ENCODE peak calls at places on chromosomes 1 and 21, in seven cellular contexts. B is stomach, G is Peyer's patch, A is A549, D is IMR-90, S is prostate gland, P is heart left ventricle. L is an unnamed sample. For H3K4me1, the result is how much of the 10 kb centered on the place peaks cover.

GRCh38 chr1:199449221-199449620 is 578.3 kb upstream of the NR5A2 start:
- DNase-seq in B (no peak), G (no peak), A (no peak), D (no peak), S (no peak), P (no peak), L (no peak)

GRCh38 chr1:164794310-164794709 is 235.3 kb downstream of the PBX1 start:
- DNase-seq in B (no peak), G (no peak), A (peak), D (peak), S (peak), P (no peak), L (peak)

GRCh38 chr1:155105604-155106011 is 22.1 kb upstream of the EFNA1 start:
- DNase-seq in B (peak), G (no peak), A (no peak), D (no peak), S (no peak), P (no peak), L (peak)

GRCh38 chr1:187051618-187052232 is 223.0 kb downstream of the PLA2G4A start:
- DNase-seq in B (no peak), G (no peak), A (peak), D (peak), S (no peak), P (no peak), L (no peak)

GRCh38 chr1:109902204-109902985 is 8.3 kb upstream of the CSF1 start:
- DNase-seq in B (no peak), G (no peak), A (no peak), D (no peak), S (no peak), P (no peak), L (no peak)

GRCh38 chr1:214318356-214318755 is 37.4 kb downstream of the SMYD2 start:
- DNase-seq in B (no peak), G (no peak), A (no peak), D (no peak), S (no peak), P (no peak), L (no peak)

GRCh38 chr1:42319871-42320484 is 15.1 kb downstream of the FOXJ3 start:
- DNase-seq in B (no peak), G (peak), A (no peak), D (no peak), S (no peak), P (no peak), L (no peak)

GRCh38 chr1:27724961-27725373 is 794 bp upstream of the FAM76A start:
- DNase-seq in B (peak), G (peak), A (no peak), D (no peak), S (peak), P (peak), L (peak)

GRCh38 chr21:42655797-42656770 is 2.7 kb downstream of the PDE9A start:
- DNase-seq in B (no peak), G (no peak), A (no peak), D (no peak), S (peak), P (peak), L (peak)

GRCh38 chr1:44345187-44345775 is 9.8 kb downstream of the ERI3 start:
- DNase-seq in B (no peak), G (no peak), A (no peak), D (no peak), S (no peak), P (no peak), L (no peak)

GRCh38 chr1:20322825-20323612 is 32.3 kb downstream of the VWA5B1 start:
- DNase-seq in B (no peak), G (peak), A (no peak), D (peak), S (no peak), P (no peak), L (no peak)

GRCh38 chr1:46084553-46085448 is 47.6 kb downstream of the PIK3R3 start:
- DNase-seq in B (no peak), G (no peak), A (no peak), D (peak), S (no peak), P (no peak), L (no peak)

GRCh38 chr1:245929224-245929623 is 577.9 kb downstream of the SMYD3 start:
- DNase-seq in B (no peak), G (no peak), A (no peak), D (no peak), S (no peak), P (no peak), L (no peak)

GRCh38 chr1:11538886-11539285 is 59.9 kb downstream of the DISP3 start:
- DNase-seq in B (no peak), G (no peak), A (no peak), D (no peak), S (no peak), P (no peak), L (no peak)

GRCh38 chr1:32981003-32981909 is 16.6 kb upstream of the RNF19B start:
- DNase-seq in B (peak), G (peak), A (peak), D (peak), S (peak), P (no peak), L (no peak)

GRCh38 chr1:10659218-10659617 is 137.2 kb downstream of the CASZ1 start:
- DNase-seq in B (no peak), G (no peak), A (no peak), D (no peak), S (no peak), P (no peak), L (no peak)

GRCh38 chr1:225735252-225736149 is 42.1 kb upstream of the SRP9 start:
- DNase-seq in B (peak), G (peak), A (peak), D (peak), S (peak), P (peak), L (peak)

GRCh38 chr21:35818597-35818996 is 241.7 kb downstream of the SETD4 start:
- DNase-seq in B (no peak), G (no peak), A (no peak), D (no peak), S (no peak), P (no peak), L (no peak)

GRCh38 chr1:50644447-50645105 is 221.3 kb upstream of the DMRTA2 start:
- DNase-seq in B (no peak), G (no peak), A (no peak), D (peak), S (no peak), P (no peak), L (no peak)
- H3K4me1 ChIP-seq in B (under half), G (under half), A (under half), D (under half), S (under half), P (under half), L (under half)

DNA sequence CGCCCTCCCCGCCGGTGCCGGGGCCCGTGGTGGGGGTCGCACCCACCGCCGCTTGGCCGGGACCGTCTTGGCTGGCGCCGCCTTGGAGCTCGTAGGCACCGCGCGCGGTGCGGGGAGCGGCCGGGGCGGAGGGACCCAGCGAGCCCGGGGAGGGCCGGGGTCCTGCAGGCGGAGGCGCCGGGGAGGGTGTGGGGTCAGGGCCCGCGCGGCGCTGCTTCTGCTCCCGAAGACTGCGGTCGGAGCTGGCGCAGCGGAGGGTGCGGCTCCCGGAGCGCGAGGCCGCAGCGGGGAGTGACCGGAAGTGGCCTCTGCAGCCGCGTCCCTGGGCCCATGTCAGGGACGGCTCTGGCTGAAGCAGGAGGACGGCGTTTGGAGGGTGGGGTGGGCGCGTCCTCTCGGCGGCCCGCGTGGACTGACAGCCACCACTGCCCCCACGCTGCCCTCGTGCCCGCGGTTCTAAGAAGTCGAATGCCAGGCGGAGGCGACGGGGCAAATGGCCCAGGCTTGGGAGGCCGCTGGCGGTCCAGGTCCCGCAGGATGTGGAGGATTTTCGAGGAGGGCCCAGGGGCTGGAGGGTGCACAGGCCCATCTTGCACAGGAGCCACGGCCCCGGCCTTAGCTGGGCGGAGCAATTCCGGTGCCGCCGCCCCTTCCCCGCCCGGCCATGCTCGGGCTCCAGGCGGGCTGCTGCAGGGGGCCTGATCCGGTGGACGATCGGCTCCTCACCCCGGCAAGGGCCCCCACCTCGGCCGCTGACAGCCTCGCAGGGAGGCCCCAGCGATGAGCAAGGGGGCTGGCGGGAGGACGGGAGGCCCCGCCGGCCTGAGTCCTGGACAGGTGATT is 7.7 kb upstream of the ZNF669 start:
- DNase-seq in B (peak), G (peak), A (peak), D (peak), S (peak), P (peak), L (peak)
- TF ChIP-seq POLR2A in B (no peak), G (no peak), A (peak), D (no peak), S (no peak), P (no peak), L (no peak)

GRCh38 chr1:8427986-8428385 is 110.1 kb downstream of the SLC45A1 start:
- DNase-seq in B (no peak), G (no peak), A (no peak), D (no peak), S (no peak), P (peak), L (peak)
- H3K4me1 ChIP-seq in B (half or more), G (under half), A (under half), D (under half), S (under half), P (under half), L (under half)

DNA sequence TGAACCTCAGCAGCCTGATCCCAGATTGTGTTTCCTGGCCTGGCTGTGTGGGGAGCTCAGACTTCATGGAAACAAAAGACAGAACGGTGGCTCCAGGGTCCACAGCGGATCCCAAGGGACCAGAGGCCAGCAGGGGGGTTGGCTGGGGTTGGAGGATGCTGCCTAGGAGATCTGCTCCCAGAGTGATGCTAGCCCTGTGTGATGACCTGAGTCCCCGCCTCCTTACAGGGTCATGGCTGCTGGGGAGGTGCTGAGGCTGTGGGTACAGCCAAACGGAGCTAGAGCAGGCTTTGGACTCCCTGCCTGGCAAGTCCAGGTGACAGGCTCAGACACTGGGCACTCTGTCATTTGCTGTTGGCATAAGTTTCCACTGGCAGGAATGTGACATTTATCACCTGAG is 11.5 kb upstream of the RUNX3 start:
- DNase-seq in B (no peak), G (no peak), A (no peak), D (no peak), S (no peak), P (no peak), L (no peak)
- TF ChIP-seq POLR2A in B (no peak), G (no peak), A (no peak), D (no peak), S (no peak), P (no peak), L (no peak)

GRCh38 chr1:234722267-234722704 is 112.3 kb upstream of the IRF2BP2 start:
- DNase-seq in B (no peak), G (no peak), A (no peak), D (no peak), S (no peak), P (no peak), L (peak)
- H3K4me1 ChIP-seq in B (half or more), G (half or more), A (half or more), D (half or more), S (under half), P (half or more), L (half or more)

DNA sequence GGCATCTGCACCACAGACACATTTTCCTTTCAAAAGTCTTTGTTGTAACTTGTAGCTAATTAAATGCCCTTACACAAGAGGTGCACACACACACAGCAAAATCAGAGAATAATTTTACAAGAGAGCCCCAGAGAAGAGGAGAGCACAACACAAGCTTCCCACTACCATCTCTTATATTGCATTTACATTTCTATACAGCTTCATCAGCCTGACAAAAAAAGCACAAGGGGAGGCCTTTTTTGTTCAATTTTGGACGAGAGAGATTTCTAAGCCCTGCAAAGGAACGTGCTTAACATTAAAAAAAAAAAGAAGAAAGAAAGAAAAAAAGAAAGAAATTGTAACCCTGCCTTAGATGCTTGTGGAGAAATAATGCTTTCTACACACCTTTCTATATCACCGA is 17.1 kb upstream of the ESRRG start:
- DNase-seq in B (no peak), G (no peak), A (no peak), D (no peak), S (no peak), P (no peak), L (no peak)
- TF ChIP-seq POLR2A in B (no peak), G (no peak), A (no peak), D (no peak), S (no peak), P (no peak), L (no peak)

DNA sequence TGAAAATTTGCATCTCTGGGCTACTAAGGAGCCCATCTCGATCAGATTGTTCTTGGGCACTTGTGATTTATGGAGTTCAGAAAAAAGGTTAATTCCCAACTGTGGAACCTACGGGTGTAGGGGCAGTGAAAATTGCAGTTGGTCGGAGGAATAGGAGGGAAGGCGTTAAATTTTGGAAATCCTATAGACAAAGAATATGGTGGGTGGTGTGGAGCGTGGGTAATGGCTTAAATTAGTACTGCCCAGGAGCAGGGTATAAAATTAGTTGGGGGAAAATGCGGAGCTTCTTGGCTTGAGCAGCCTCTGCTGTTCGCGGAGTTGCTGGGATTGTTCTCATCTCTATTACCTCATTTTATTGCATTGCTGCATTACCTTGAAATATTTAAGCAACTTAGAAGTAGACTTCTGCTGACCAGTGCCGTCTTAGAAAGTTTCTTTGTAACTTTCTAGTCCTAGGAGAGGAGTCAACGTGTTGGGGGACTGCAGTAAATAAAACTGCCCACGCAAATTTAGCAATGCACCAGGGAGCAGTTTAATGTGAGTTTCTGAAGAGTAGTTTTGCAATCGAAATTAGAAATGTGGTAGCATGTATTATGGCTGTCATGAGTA is 514 bp downstream of the S1PR1 start:
- DNase-seq in B (no peak), G (no peak), A (no peak), D (peak), S (no peak), P (no peak), L (no peak)
- H3K4me1 ChIP-seq in B (under half), G (under half), A (under half), D (under half), S (under half), P (under half), L (under half)

L was measured in sigmoid colon.